ENCODE peak calls at places on chromosomes 11 and 22, in eight cellular contexts. One of them, this sample, is unnamed.

GRCh38 chr11:133795088-133795487 is 50.2 kb downstream of the SPATA19 start:
- DNase-seq in CD8-positive, alpha-beta T cell: no peak
- DNase-seq in endothelial cell: no peak
- DNase-seq in neural progenitor cell: no peak
- DNase-seq in NCI-H2081: no peak
- DNase-seq in uterus: no peak
- DNase-seq in adipocyte: no peak
- DNase-seq in neural crest cell: no peak
- DNase-seq in this sample: no peak

GRCh38 chr11:117002639-117003305 is 95.5 kb downstream of the SIK3 start:
- DNase-seq in NCI-H2081: no peak
- DNase-seq in neural progenitor cell: no peak
- DNase-seq in neural crest cell: no peak
- DNase-seq in CD8-positive, alpha-beta T cell: no peak
- DNase-seq in uterus: no peak
- DNase-seq in endothelial cell: no peak
- DNase-seq in adipocyte: no peak
- DNase-seq in this sample: no peak

GRCh38 chr22:17664414-17665045 is 26.0 kb downstream of the BCL2L13 start:
- DNase-seq in neural crest cell: no peak
- DNase-seq in endothelial cell: no peak
- DNase-seq in NCI-H2081: no peak
- DNase-seq in CD8-positive, alpha-beta T cell: no peak
- DNase-seq in adipocyte: no peak
- DNase-seq in uterus: no peak
- DNase-seq in neural progenitor cell: no peak
- DNase-seq in this sample: no peak

GRCh38 chr11:76637491-76638266 is 32.9 kb downstream of the LRRC32 start:
- DNase-seq in CD8-positive, alpha-beta T cell: no peak
- DNase-seq in uterus: peak; percentile 65
- DNase-seq in neural crest cell: no peak
- DNase-seq in neural progenitor cell: no peak
- DNase-seq in endothelial cell: peak; percentile 31
- DNase-seq in NCI-H2081: no peak
- DNase-seq in adipocyte: no peak
- DNase-seq in this sample: no peak

GRCh38 chr11:11845551-11845950 is 3.8 kb downstream of the USP47 start:
- DNase-seq in endothelial cell: no peak
- DNase-seq in adipocyte: peak; percentile 58
- DNase-seq in neural crest cell: no peak
- DNase-seq in CD8-positive, alpha-beta T cell: no peak
- DNase-seq in uterus: no peak
- DNase-seq in neural progenitor cell: no peak
- DNase-seq in NCI-H2081: no peak
- DNase-seq in this sample: no peak

GRCh38 chr11:72661486-72661885 is 12.7 kb downstream of the PDE2A start:
- DNase-seq in endothelial cell: no peak
- DNase-seq in NCI-H2081: no peak
- DNase-seq in neural progenitor cell: no peak
- DNase-seq in adipocyte: no peak
- DNase-seq in neural crest cell: no peak
- DNase-seq in CD8-positive, alpha-beta T cell: no peak
- DNase-seq in uterus: no peak
- DNase-seq in this sample: no peak

GRCh38 chr22:44884968-44885805 is 124.6 kb downstream of the PHF21B start:
- DNase-seq in endothelial cell: no peak
- DNase-seq in neural progenitor cell: no peak
- DNase-seq in NCI-H2081: no peak
- DNase-seq in neural crest cell: no peak
- DNase-seq in uterus: no peak
- DNase-seq in adipocyte: no peak
- DNase-seq in CD8-positive, alpha-beta T cell: no peak
- DNase-seq in this sample: peak; percentile 25

GRCh38 chr11:32071811-32072210 is 19.1 kb upstream of the RCN1 start:
- DNase-seq in adipocyte: peak; percentile 61
- DNase-seq in CD8-positive, alpha-beta T cell: no peak
- DNase-seq in endothelial cell: peak; percentile 42
- DNase-seq in neural crest cell: no peak
- DNase-seq in neural progenitor cell: peak; percentile 58
- DNase-seq in uterus: no peak
- DNase-seq in NCI-H2081: no peak
- DNase-seq in this sample: no peak

GRCh38 chr11:29166306-29166705 is 850.5 kb downstream of the KCNA4 start:
- DNase-seq in endothelial cell: no peak
- DNase-seq in uterus: no peak
- DNase-seq in adipocyte: no peak
- DNase-seq in neural crest cell: no peak
- DNase-seq in neural progenitor cell: no peak
- DNase-seq in CD8-positive, alpha-beta T cell: no peak
- DNase-seq in NCI-H2081: no peak
- DNase-seq in this sample: no peak

GRCh38 chr22:27754247-27754887 is 47.2 kb downstream of the MN1 start:
- DNase-seq in adipocyte: no peak
- DNase-seq in CD8-positive, alpha-beta T cell: no peak
- DNase-seq in neural crest cell: no peak
- DNase-seq in uterus: no peak
- DNase-seq in endothelial cell: no peak
- DNase-seq in neural progenitor cell: no peak
- DNase-seq in NCI-H2081: no peak
- DNase-seq in this sample: no peak

GRCh38 chr11:44305643-44306468 is 4.1 kb downstream of the ALX4 start:
- DNase-seq in uterus: no peak
- DNase-seq in NCI-H2081: no peak
- DNase-seq in neural crest cell: no peak
- DNase-seq in CD8-positive, alpha-beta T cell: no peak
- DNase-seq in neural progenitor cell: peak; percentile 72
- DNase-seq in adipocyte: peak; percentile 73
- DNase-seq in endothelial cell: no peak
- DNase-seq in this sample: no peak

GRCh38 chr11:134124660-134125451 is 56.0 kb downstream of the JAM3 start:
- DNase-seq in CD8-positive, alpha-beta T cell: no peak
- DNase-seq in neural progenitor cell: peak; percentile 89
- DNase-seq in adipocyte: peak; percentile 68
- DNase-seq in endothelial cell: peak; percentile 48
- DNase-seq in neural crest cell: peak; percentile 44
- DNase-seq in NCI-H2081: no peak
- DNase-seq in uterus: no peak
- DNase-seq in this sample: no peak

GRCh38 chr11:61054927-61055562 is 47.2 kb upstream of the CD5 start:
- DNase-seq in NCI-H2081: no peak
- DNase-seq in neural progenitor cell: no peak
- DNase-seq in neural crest cell: no peak
- DNase-seq in adipocyte: no peak
- DNase-seq in uterus: no peak
- DNase-seq in endothelial cell: no peak
- DNase-seq in CD8-positive, alpha-beta T cell: no peak
- DNase-seq in this sample: no peak

GRCh38 chr11:122207505-122207904 is 91.5 kb upstream of the BLID start:
- DNase-seq in neural crest cell: no peak
- DNase-seq in uterus: peak; percentile 31
- DNase-seq in NCI-H2081: no peak
- DNase-seq in endothelial cell: no peak
- DNase-seq in adipocyte: peak; percentile 86
- DNase-seq in CD8-positive, alpha-beta T cell: no peak
- DNase-seq in neural progenitor cell: no peak
- DNase-seq in this sample: no peak

GRCh38 chr11:70415642-70416395 is 17.5 kb downstream of the CTTN start:
- DNase-seq in adipocyte: peak; percentile 32
- DNase-seq in uterus: no peak
- DNase-seq in CD8-positive, alpha-beta T cell: no peak
- DNase-seq in neural crest cell: no peak
- DNase-seq in endothelial cell: no peak
- DNase-seq in NCI-H2081: no peak
- DNase-seq in neural progenitor cell: no peak
- DNase-seq in this sample: no peak

This sample was measured in CD4-positive, alpha-beta T cell.